ENCODE peak calls at places on chromosomes 16 and 17, in five cellular contexts. H, B, O, J and K are unnamed samples.
A peak's percentile ranks its signal among the peaks of the same experiment; 100 is the strongest.

GRCh38 chr17:10292057-10292931 is 80.5 kb downstream of the MYH13 start:
- DNase-seq in H (no peak), B (no peak), O (peak; percentile 20), J (no peak), K (peak; percentile 75)

GRCh38 chr17:64005734-64006167 is 7.6 kb downstream of the PRR29 start:
- DNase-seq in H (peak; percentile 76), B (peak; percentile 62), O (no peak), J (peak; percentile 49), K (no peak)

GRCh38 chr16:64150193-64150592 is 971.7 kb downstream of the CDH11 start:
- DNase-seq in H (no peak), B (no peak), J (no peak), O (no peak), K (no peak)

GRCh38 chr16:1946495-1947368 is 3.7 kb upstream of the MSRB1 start:
- DNase-seq in H (no peak), B (no peak), O (no peak), J (no peak), K (no peak)

GRCh38 chr16:26550111-26550610 is 516.6 kb upstream of the C16orf82 start:
- DNase-seq in B (no peak), O (no peak), H (no peak), J (no peak), K (no peak)

GRCh38 chr16:66335704-66336329 is 30.7 kb upstream of the CDH5 start:
- DNase-seq in H (no peak), B (no peak), J (no peak), O (no peak), K (no peak)

GRCh38 chr17:79002291-79002690 is 7.3 kb downstream of the CANT1 start:
- DNase-seq in J (no peak), B (no peak), O (no peak), H (no peak), K (no peak)

GRCh38 chr17:73357981-73358380 is 46.2 kb upstream of the CDC42EP4 start:
- DNase-seq in O (no peak), B (no peak), J (no peak), H (no peak), K (no peak)

GRCh38 chr17:40738553-40738952 is 16.6 kb downstream of the KRT25 start:
- DNase-seq in O (no peak), H (no peak), B (no peak), J (no peak), K (no peak)

GRCh38 chr16:16982614-16983013 is 488.1 kb downstream of the XYLT1 start:
- DNase-seq in O (no peak), H (no peak), J (peak; percentile 16), B (no peak), K (no peak)

GRCh38 chr16:84478172-84478948 is 26.1 kb downstream of the MEAK7 start:
- DNase-seq in H (no peak), O (no peak), B (no peak), J (no peak), K (no peak)

GRCh38 chr16:65896448-65897153 is 469.9 kb upstream of the CDH5 start:
- DNase-seq in H (no peak), J (no peak), O (no peak), B (peak; percentile 27), K (no peak)

GRCh38 chr16:52993179-52993578 is 59.5 kb downstream of the CHD9NB start:
- DNase-seq in O (no peak), H (no peak), B (no peak), J (no peak), K (no peak)

GRCh38 chr17:27455914-27456680 is at the start of gene KSR1:
- DNase-seq in J (peak; percentile 92), O (no peak), H (peak; percentile 93), B (peak; percentile 60), K (peak; percentile 22)

GRCh38 chr16:75222271-75222783 is 3.5 kb downstream of the CTRB1 start:
- DNase-seq in O (no peak), H (no peak), J (no peak), B (no peak), K (no peak)
- TF ChIP-seq ZBTB33 in O (no peak), H (no peak), J (no peak), B (peak; percentile 17), K (no peak)

GRCh38 chr17:80032614-80033171 is 3.0 kb downstream of the TBC1D16 start:
- DNase-seq in B (no peak), H (peak; percentile 73), J (no peak), O (no peak), K (no peak)

GRCh38 chr17:80029235-80029974 is 6.3 kb downstream of the TBC1D16 start:
- DNase-seq in B (no peak), O (no peak), H (no peak), J (no peak), K (no peak)

GRCh38 chr17:80031691-80032480 is 3.8 kb downstream of the TBC1D16 start:
- DNase-seq in B (no peak), H (no peak), O (no peak), J (no peak), K (no peak)

GRCh38 chr17:80028030-80028429 is 7.6 kb downstream of the TBC1D16 start:
- DNase-seq in H (no peak), O (no peak), J (no peak), B (no peak), K (no peak)

GRCh38 chr17:80030730-80031410 is 4.8 kb downstream of the TBC1D16 start:
- DNase-seq in O (no peak), J (no peak), B (no peak), H (no peak), K (no peak)
- TF ChIP-seq ZBTB33 in O (no peak), J (no peak), B (peak; percentile 63), H (no peak), K (no peak)

GRCh38 chr17:43935926-43936261 is 6.4 kb downstream of the PPY start:
- DNase-seq in B (no peak), O (no peak), J (no peak), H (no peak), K (no peak)

GRCh38 chr17:43935204-43935925 is 6.9 kb downstream of the PPY start:
- DNase-seq in J (no peak), B (no peak), O (no peak), H (no peak), K (no peak)

GRCh38 chr17:43932923-43933322 is 9.4 kb downstream of the PPY start:
- DNase-seq in H (no peak), J (no peak), B (no peak), O (no peak), K (no peak)

GRCh38 chr17:43931062-43931571 is 11.2 kb downstream of the PPY start:
- DNase-seq in H (no peak), O (no peak), B (peak; percentile 92), J (no peak), K (no peak)

DNA sequence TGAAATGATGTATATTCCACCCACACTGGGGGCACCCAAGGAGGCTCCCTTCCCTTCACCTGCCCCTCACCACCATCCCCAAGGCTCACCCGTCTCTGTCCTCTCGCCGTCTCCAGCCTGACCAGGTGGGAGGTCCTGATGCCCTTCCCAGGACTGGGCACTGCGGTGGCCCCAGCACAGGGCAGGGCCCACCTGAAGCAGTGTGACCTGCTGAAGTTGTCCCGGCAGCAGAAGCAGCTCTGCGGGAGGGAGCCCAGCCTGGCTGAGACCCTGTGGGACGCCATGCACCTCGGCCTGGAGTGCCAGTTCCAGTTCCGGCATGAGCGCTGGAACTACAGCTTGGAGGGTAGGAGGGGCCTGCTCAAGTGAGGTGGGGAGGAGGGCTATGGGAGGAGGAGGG is 9.9 kb downstream of the PPY start:
- DNase-seq in O (no peak), J (no peak), H (no peak), B (no peak), K (no peak)
- TF ChIP-seq ZBTB33 in O (no peak), J (no peak), H (no peak), B (no peak), K (no peak)

GRCh38 chr16:19003935-19004334 is 20.2 kb downstream of the TMC7 start:
- DNase-seq in O (no peak), B (peak; percentile 53), H (no peak), J (no peak), K (no peak)

GRCh38 chr16:19005561-19006445 is 22.1 kb downstream of the TMC7 start:
- DNase-seq in J (no peak), H (no peak), O (no peak), B (peak; percentile 100), K (peak; percentile 78)

GRCh38 chr16:19006446-19007315 is 22.9 kb downstream of the TMC7 start:
- DNase-seq in B (peak; percentile 57), O (no peak), H (no peak), J (no peak), K (no peak)

GRCh38 chr16:18999045-18999393 is 15.3 kb downstream of the TMC7 start:
- DNase-seq in J (no peak), O (no peak), B (no peak), H (no peak), K (no peak)

DNA sequence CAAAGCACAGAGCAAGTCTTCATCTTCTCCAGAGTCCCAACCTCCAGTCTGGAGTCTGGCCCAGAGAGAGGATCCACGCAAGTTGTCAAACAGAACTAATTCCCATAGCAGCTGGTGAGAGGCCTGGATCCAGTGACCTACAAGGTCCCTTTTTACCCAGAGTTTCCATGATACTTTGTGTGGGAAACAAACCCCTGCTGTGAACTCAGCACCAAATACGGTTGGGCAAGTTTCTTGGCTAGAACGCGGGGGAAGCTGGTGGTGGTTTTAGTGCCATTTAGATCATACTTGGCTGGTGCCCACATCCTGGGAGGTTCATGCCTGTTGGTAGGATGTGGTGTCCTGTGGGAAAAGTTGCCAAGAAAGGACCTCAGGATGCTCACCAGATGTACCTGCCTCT is 18.1 kb downstream of the TMC7 start:
- DNase-seq in B (no peak), O (no peak), H (no peak), J (no peak), K (no peak)
- TF ChIP-seq ZBTB33 in B (no peak), O (no peak), H (no peak), J (no peak), K (no peak)

GRCh38 chr17:39352511-39352910 is 48.9 kb downstream of the FBXL20 start:
- DNase-seq in H (no peak), O (no peak), J (no peak), B (no peak), K (no peak)
- TF ChIP-seq ZBTB33 in H (no peak), O (no peak), J (no peak), B (no peak), K (no peak)

DNA sequence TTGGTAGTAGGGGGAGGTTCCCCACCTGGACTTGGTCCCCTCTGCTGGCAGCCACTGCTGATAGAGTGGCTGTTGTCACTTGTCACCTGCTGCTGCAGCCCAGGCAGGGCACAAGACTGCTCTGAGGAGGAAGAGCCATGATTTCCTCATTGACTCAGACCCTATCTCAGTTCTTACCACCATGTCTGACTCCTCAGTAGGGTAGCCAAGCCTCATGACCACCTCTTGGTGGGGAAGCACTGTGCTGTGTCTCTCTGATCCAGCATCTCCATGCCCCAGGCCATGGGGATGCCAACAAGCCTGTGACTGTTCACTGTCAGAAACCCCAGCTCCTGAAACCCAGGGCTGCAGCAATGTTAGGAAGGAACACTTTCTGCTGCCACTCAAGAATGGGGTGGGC is 173.0 kb downstream of the WSCD1 start:
- DNase-seq in H (no peak), B (no peak), J (no peak), O (no peak), K (no peak)
- TF ChIP-seq ZBTB33 in H (no peak), B (no peak), J (no peak), O (no peak), K (no peak)

GRCh38 chr17:62824290-62825135 is 16.4 kb upstream of the MARCHF10 start:
- DNase-seq in J (no peak), O (no peak), H (no peak), B (peak; percentile 49), K (peak; percentile 56)
- TF ChIP-seq ZBTB33 in J (no peak), O (no peak), H (peak; percentile 82), B (no peak), K (no peak)